ENCODE peak calls at places on chromosomes 11 and 22, in eight cellular contexts. F is colonic mucosa, E is nephron progenitor cell, D is thoracic aorta, C is brain microvascular endothelial cell, J is HCT116, S is astrocyte of the spinal cord, M is left ventricle myocardium inferior. T is an unnamed sample.

GRCh38 chr22:30472994-30473720 is 1.3 kb upstream of the SEC14L3 start:
- DNase-seq in F (no peak), E (no peak), D (no peak), C (no peak), J (no peak), S (no peak), M (no peak), T (no peak)

GRCh38 chr11:87628161-87628560 is 547.1 kb downstream of the RAB38 start:
- DNase-seq in F (no peak), E (no peak), D (no peak), C (no peak), J (no peak), S (no peak), M (no peak), T (no peak)

GRCh38 chr11:132644511-132644910 is 887.8 kb downstream of the OPCML start:
- DNase-seq in F (no peak), E (peak), D (no peak), C (no peak), J (no peak), S (no peak), M (no peak), T (no peak)

GRCh38 chr11:111395081-111395480 is 16.0 kb upstream of the POU2AF1 start:
- DNase-seq in F (no peak), E (no peak), D (no peak), C (no peak), J (no peak), S (no peak), M (no peak), T (no peak)

GRCh38 chr11:67117667-67118058 is 1.4 kb upstream of the KDM2A start:
- DNase-seq in F (peak), E (peak), D (no peak), C (no peak), J (no peak), S (no peak), M (peak), T (no peak)

GRCh38 chr11:92837595-92837994 is 131.9 kb upstream of the MTNR1B start:
- DNase-seq in F (no peak), E (no peak), D (no peak), C (no peak), J (no peak), S (no peak), M (no peak), T (no peak)

GRCh38 chr11:45805305-45806071 is 539 bp downstream of the SLC35C1 start:
- DNase-seq in F (no peak), E (peak), D (no peak), C (peak), J (no peak), S (peak), M (peak), T (peak)

GRCh38 chr11:96014234-96014633 is 90.3 kb upstream of the MTMR2 start:
- DNase-seq in F (no peak), E (no peak), D (no peak), C (peak), J (peak), S (peak), M (no peak), T (peak)

GRCh38 chr11:95142431-95142830 is 52.8 kb downstream of the ENDOD1 start:
- DNase-seq in F (no peak), E (no peak), D (no peak), C (no peak), J (no peak), S (no peak), M (no peak), T (no peak)

GRCh38 chr11:86740628-86741488 is 59.5 kb upstream of the PRSS23 start:
- DNase-seq in F (peak), E (no peak), D (peak), C (peak), J (peak), S (peak), M (no peak), T (peak)

GRCh38 chr11:28490763-28491382 is 382.7 kb downstream of the METTL15 start:
- DNase-seq in F (no peak), E (no peak), D (no peak), C (no peak), J (no peak), S (no peak), M (no peak), T (peak)

GRCh38 chr11:133227674-133228111 is 304.6 kb downstream of the OPCML start:
- DNase-seq in F (no peak), E (no peak), D (no peak), C (no peak), J (no peak), S (no peak), M (no peak), T (no peak)

GRCh38 chr11:134411887-134412507 is at the start of gene B3GAT1:
- DNase-seq in F (no peak), E (peak), D (no peak), C (no peak), J (no peak), S (no peak), M (no peak), T (no peak)

DNA sequence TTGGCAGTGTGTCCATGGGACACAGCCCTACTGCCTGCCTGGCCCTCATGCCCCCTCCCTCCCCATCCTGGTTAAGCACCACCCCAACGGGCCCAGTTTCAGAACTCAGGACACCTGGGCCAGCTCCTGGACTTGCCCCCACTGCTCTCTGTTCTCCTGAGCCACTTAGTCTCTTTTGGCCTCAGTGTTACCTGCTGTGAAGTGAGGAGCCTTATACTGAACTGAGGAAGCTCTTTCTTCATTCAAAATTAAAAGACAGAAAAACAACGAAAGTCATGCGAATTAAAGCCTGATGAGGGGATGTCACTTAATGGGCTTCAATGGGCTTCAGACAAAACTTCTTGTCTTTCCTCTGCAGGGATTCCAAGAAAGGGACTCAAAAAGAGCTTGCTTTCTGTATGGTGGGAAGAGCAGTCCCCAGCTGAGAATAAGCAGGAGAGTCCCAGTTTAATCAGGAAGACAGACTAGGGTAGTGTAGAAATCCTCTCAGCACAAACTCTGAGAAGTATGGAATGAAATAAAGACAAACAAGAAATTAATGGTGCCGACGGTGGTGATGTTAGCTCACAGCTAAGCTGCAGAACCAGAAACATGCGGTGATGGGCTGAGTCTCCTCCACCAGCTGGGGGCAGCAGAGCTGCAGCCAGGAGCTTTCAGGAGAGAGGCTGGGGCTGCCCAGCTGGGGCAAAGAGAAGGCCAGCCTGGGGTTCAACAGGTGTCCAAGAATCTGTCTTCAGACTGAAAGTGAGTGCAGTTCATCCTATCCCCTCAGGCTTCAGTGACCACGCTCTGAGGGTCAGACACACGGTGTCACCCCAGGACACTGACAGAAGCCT is 101.0 kb downstream of the GGTLC2 start:
- DNase-seq in F (peak), E (peak), D (no peak), C (peak), J (no peak), S (no peak), M (no peak), T (peak)
- TF ChIP-seq CTCF in F (peak), E (peak), D (no peak), C (peak), J (peak), S (peak), M (peak), T (peak)

GRCh38 chr11:64848779-64849599 is 4.5 kb upstream of the CDC42BPG start:
- DNase-seq in F (peak), E (no peak), D (no peak), C (no peak), J (no peak), S (no peak), M (no peak), T (no peak)
- TF ChIP-seq CTCF in F (no peak), E (no peak), D (no peak), C (peak), J (no peak), S (peak), M (no peak), T (no peak)

GRCh38 chr11:69307871-69308381 is 14.0 kb downstream of the MYEOV start:
- DNase-seq in F (no peak), E (no peak), D (no peak), C (no peak), J (no peak), S (no peak), M (no peak), T (no peak)

GRCh38 chr11:69308531-69308930 is 14.6 kb downstream of the MYEOV start:
- DNase-seq in F (no peak), E (no peak), D (no peak), C (no peak), J (no peak), S (no peak), M (no peak), T (no peak)

GRCh38 chr11:69307421-69307820 is 13.5 kb downstream of the MYEOV start:
- DNase-seq in F (no peak), E (no peak), D (no peak), C (no peak), J (no peak), S (no peak), M (no peak), T (no peak)

GRCh38 chr11:69305885-69306540 is 12.1 kb downstream of the MYEOV start:
- DNase-seq in F (no peak), E (no peak), D (no peak), C (no peak), J (no peak), S (no peak), M (no peak), T (no peak)

GRCh38 chr11:69306821-69307220 is 12.9 kb downstream of the MYEOV start:
- DNase-seq in F (no peak), E (no peak), D (no peak), C (no peak), J (no peak), S (no peak), M (no peak), T (no peak)
- TF ChIP-seq CTCF in F (no peak), E (no peak), D (no peak), C (no peak), J (no peak), S (no peak), M (no peak), T (no peak)

GRCh38 chr11:75428989-75429640 is 3.9 kb downstream of the KLHL35 start:
- DNase-seq in F (no peak), E (no peak), D (no peak), C (no peak), J (no peak), S (no peak), M (no peak), T (no peak)

GRCh38 chr11:75430692-75431532 is 2.1 kb downstream of the KLHL35 start:
- DNase-seq in F (no peak), E (no peak), D (no peak), C (no peak), J (no peak), S (no peak), M (no peak), T (no peak)

GRCh38 chr11:75429641-75429901 is 3.4 kb downstream of the KLHL35 start:
- DNase-seq in F (no peak), E (no peak), D (no peak), C (no peak), J (no peak), S (no peak), M (no peak), T (no peak)

GRCh38 chr11:75431533-75432525 is 1.2 kb downstream of the KLHL35 start:
- DNase-seq in F (peak), E (no peak), D (no peak), C (no peak), J (no peak), S (no peak), M (no peak), T (no peak)

DNA sequence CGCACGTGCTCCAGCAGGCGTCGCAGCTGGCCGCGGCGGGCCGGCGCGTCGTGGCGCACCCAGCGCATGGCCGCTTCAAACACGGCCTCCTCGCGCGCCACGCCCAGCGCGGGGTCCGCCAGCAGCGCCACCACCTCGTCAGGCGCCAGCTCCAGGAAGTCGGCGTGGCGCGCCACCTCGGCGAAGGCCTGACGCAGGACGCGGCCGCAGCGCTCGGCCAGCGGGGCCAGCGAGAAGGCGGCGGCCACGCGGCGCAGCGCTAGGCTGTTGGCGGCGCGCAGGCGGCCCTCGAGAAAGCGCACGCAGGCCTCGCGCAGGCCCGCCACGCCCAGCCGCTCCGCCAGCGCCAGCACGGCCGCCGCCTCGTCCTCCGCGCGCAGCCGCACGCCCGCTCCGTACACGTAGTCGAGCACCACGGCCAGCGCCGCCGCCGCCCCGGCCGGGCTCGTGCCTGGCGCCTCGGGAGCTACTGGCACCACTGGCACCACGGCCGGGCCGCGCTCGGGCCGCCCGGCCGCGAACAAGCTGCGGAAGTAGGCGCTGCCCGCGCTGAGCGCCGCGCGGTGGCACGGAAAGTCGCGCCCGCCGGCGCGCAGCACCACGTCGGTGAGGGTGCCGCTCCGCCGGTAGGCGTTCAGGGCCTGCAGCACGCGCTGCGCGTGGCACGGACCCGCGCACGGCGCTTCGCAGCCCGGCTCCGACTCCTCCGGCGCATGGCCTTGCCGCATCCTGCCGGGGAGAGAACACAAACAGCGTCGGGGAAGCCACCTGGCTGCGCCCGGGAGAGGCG is 2.9 kb downstream of the KLHL35 start:
- DNase-seq in F (peak), E (peak), D (no peak), C (peak), J (no peak), S (peak), M (peak), T (peak)
- TF ChIP-seq CTCF in F (no peak), E (no peak), D (peak), C (no peak), J (no peak), S (no peak), M (no peak), T (no peak)

GRCh38 chr11:1836011-1836945 is 1.5 kb downstream of the SYT8 start:
- DNase-seq in F (no peak), E (no peak), D (no peak), C (no peak), J (no peak), S (no peak), M (peak), T (no peak)

GRCh38 chr11:1839204-1839923 is 583 bp downstream of the TNNI2 start:
- DNase-seq in F (no peak), E (no peak), D (no peak), C (no peak), J (no peak), S (no peak), M (peak), T (no peak)

GRCh38 chr11:1838426-1839131 is at the start of gene TNNI2:
- DNase-seq in F (no peak), E (no peak), D (no peak), C (no peak), J (no peak), S (no peak), M (peak), T (no peak)

GRCh38 chr11:1837171-1838076 is 1.4 kb upstream of the TNNI2 start:
- DNase-seq in F (peak), E (peak), D (no peak), C (no peak), J (no peak), S (peak), M (peak), T (peak)

DNA sequence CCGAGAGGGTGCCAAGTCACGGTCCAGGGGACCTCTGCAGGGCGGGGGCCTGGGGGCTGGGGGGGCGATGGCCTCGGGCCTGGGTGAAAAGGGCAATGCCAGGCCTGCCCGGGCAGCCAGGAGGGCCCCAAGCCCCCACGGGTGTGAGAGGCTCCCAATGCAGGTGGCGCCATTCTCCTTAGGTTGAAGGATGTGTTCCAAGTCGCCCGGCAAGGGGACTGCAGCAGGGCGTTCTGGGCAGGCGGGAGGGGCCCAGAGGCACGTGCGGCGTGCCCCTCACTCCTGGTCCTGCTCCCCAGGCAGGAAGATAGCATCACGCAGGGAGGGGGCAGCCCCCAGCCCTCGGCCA is 730 bp upstream of the TNNI2 start:
- DNase-seq in F (no peak), E (no peak), D (no peak), C (no peak), J (no peak), S (no peak), M (no peak), T (no peak)
- TF ChIP-seq CTCF in F (no peak), E (no peak), D (no peak), C (no peak), J (no peak), S (no peak), M (peak), T (no peak)